ENCODE peak calls at places on chromosomes 1 and 21, in ten cellular contexts. One of them, this sample, is unnamed. For H3K4me1, the result is how much of the 10 kb centered on the place peaks cover.

GRCh38 chr21:34035619-34036354 is 37.6 kb upstream of the MRPS6 start:
- DNase-seq in spleen: no peak
- DNase-seq in H1: no peak
- DNase-seq in A549: no peak
- DNase-seq in body of pancreas: no peak
- DNase-seq in Peyer's patch: no peak
- DNase-seq in stomach: no peak
- DNase-seq in gastrocnemius medialis: no peak
- DNase-seq in K562: no peak
- DNase-seq in ovary: no peak
- DNase-seq in this sample: no peak

GRCh38 chr1:239882967-239883366 is 208.7 kb upstream of the FMN2 start:
- DNase-seq in spleen: no peak
- DNase-seq in H1: no peak
- DNase-seq in A549: no peak
- DNase-seq in body of pancreas: no peak
- DNase-seq in Peyer's patch: no peak
- DNase-seq in stomach: no peak
- DNase-seq in gastrocnemius medialis: no peak
- DNase-seq in K562: no peak
- DNase-seq in ovary: no peak
- DNase-seq in this sample: no peak

GRCh38 chr1:145962157-145963102 is 1.9 kb downstream of the ANKRD34A start:
- DNase-seq in spleen: peak
- DNase-seq in H1: no peak
- DNase-seq in A549: no peak
- DNase-seq in body of pancreas: peak
- DNase-seq in Peyer's patch: peak
- DNase-seq in stomach: no peak
- DNase-seq in gastrocnemius medialis: peak
- DNase-seq in K562: peak
- DNase-seq in ovary: peak
- DNase-seq in this sample: peak

GRCh38 chr1:78491311-78492071 is 717 bp downstream of the PTGFR start:
- DNase-seq in spleen: no peak
- DNase-seq in H1: no peak
- DNase-seq in A549: no peak
- DNase-seq in body of pancreas: peak
- DNase-seq in Peyer's patch: no peak
- DNase-seq in stomach: no peak
- DNase-seq in gastrocnemius medialis: peak
- DNase-seq in K562: no peak
- DNase-seq in ovary: peak
- DNase-seq in this sample: peak

GRCh38 chr1:222583079-222583478 is 6.7 kb downstream of the TAF1A start:
- DNase-seq in spleen: no peak
- DNase-seq in H1: no peak
- DNase-seq in A549: no peak
- DNase-seq in body of pancreas: no peak
- DNase-seq in Peyer's patch: peak
- DNase-seq in stomach: no peak
- DNase-seq in gastrocnemius medialis: no peak
- DNase-seq in K562: no peak
- DNase-seq in ovary: no peak
- DNase-seq in this sample: no peak

GRCh38 chr1:216765346-216766300 is 42.4 kb upstream of the ESRRG start:
- DNase-seq in spleen: no peak
- DNase-seq in H1: no peak
- DNase-seq in A549: no peak
- DNase-seq in body of pancreas: no peak
- DNase-seq in Peyer's patch: no peak
- DNase-seq in stomach: no peak
- DNase-seq in gastrocnemius medialis: peak
- DNase-seq in K562: no peak
- DNase-seq in ovary: no peak
- DNase-seq in this sample: no peak

GRCh38 chr21:38756746-38757145 is 49.0 kb upstream of the ETS2 start:
- DNase-seq in spleen: no peak
- DNase-seq in H1: no peak
- DNase-seq in A549: peak
- DNase-seq in body of pancreas: no peak
- DNase-seq in Peyer's patch: no peak
- DNase-seq in stomach: no peak
- DNase-seq in gastrocnemius medialis: no peak
- DNase-seq in K562: no peak
- DNase-seq in ovary: no peak
- DNase-seq in this sample: no peak

GRCh38 chr1:243950166-243950565 is 100.1 kb upstream of the AKT3 start:
- DNase-seq in spleen: no peak
- DNase-seq in H1: no peak
- DNase-seq in A549: peak
- DNase-seq in body of pancreas: no peak
- DNase-seq in Peyer's patch: no peak
- DNase-seq in stomach: no peak
- DNase-seq in gastrocnemius medialis: peak
- DNase-seq in K562: no peak
- DNase-seq in ovary: no peak
- DNase-seq in this sample: no peak

GRCh38 chr1:65245290-65245689 is 64.1 kb upstream of the DNAJC6 start:
- DNase-seq in spleen: no peak
- DNase-seq in H1: no peak
- DNase-seq in A549: no peak
- DNase-seq in body of pancreas: no peak
- DNase-seq in Peyer's patch: no peak
- DNase-seq in stomach: no peak
- DNase-seq in gastrocnemius medialis: no peak
- DNase-seq in K562: no peak
- DNase-seq in ovary: no peak
- DNase-seq in this sample: no peak

GRCh38 chr1:65250826-65251225 is 58.5 kb upstream of the DNAJC6 start:
- DNase-seq in spleen: no peak
- DNase-seq in H1: no peak
- DNase-seq in A549: no peak
- DNase-seq in body of pancreas: no peak
- DNase-seq in Peyer's patch: no peak
- DNase-seq in stomach: no peak
- DNase-seq in gastrocnemius medialis: no peak
- DNase-seq in K562: no peak
- DNase-seq in ovary: no peak
- DNase-seq in this sample: no peak

GRCh38 chr1:65243492-65243891 is 65.9 kb upstream of the DNAJC6 start:
- DNase-seq in spleen: no peak
- DNase-seq in H1: no peak
- DNase-seq in A549: no peak
- DNase-seq in body of pancreas: no peak
- DNase-seq in Peyer's patch: no peak
- DNase-seq in stomach: no peak
- DNase-seq in gastrocnemius medialis: no peak
- DNase-seq in K562: no peak
- DNase-seq in ovary: no peak
- DNase-seq in this sample: no peak

DNA sequence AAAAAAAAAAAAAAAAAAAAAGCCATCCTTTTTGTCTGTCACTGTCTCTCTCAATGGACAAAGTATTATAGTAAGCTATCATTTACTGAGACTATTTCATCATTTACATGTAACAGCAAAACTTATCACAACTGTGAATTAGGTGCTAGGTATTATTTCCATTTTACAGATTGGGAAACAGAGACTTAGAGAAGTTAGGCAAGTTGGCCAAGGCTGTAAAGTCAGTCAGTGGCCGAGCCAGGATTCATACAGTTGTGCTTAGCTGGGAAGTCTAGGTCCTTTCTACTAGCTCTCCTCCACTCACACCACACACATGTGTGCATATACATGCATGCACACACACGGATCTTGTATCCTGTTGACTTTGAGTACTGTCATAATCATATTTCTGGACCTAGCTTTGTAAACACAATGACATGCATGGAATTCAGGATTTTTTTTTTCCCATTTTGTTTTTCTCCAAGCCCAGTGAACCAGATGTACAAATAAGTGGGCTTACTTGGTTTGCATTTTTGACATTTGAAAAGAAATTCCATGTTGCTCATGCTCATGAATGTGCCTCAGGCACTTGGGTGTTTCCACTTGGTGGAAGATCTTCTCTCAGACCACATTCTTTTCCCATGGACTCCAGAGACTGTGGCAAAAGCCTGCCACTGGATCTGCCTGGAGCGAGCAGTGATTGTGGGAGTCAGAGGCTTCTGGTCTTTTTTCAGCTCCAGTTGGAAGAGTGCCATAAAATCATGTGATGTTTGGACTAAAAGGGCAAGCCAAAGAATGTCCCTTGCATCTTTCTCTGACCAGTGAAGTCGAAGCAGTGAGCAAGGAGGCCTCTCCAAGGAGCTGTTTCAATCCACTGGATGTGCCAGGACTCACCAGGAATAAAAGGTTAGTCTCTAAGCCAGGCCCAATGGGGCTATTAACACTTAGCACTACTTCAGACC is 61.7 kb upstream of the DNAJC6 start:
- DNase-seq in spleen: no peak
- DNase-seq in H1: no peak
- DNase-seq in A549: peak
- DNase-seq in body of pancreas: no peak
- DNase-seq in Peyer's patch: no peak
- DNase-seq in stomach: no peak
- DNase-seq in gastrocnemius medialis: no peak
- DNase-seq in K562: no peak
- DNase-seq in ovary: no peak
- DNase-seq in this sample: no peak
- H3K4me1 ChIP-seq in spleen: under half
- H3K4me1 ChIP-seq in H1: under half
- H3K4me1 ChIP-seq in A549: under half
- H3K4me1 ChIP-seq in body of pancreas: under half
- H3K4me1 ChIP-seq in Peyer's patch: under half
- H3K4me1 ChIP-seq in stomach: under half
- H3K4me1 ChIP-seq in gastrocnemius medialis: under half
- H3K4me1 ChIP-seq in K562: under half
- H3K4me1 ChIP-seq in ovary: under half
- H3K4me1 ChIP-seq in this sample: under half

GRCh38 chr1:234927312-234927967 is 201.2 kb downstream of the TOMM20 start:
- DNase-seq in spleen: no peak
- DNase-seq in H1: no peak
- DNase-seq in A549: no peak
- DNase-seq in body of pancreas: peak
- DNase-seq in Peyer's patch: no peak
- DNase-seq in stomach: no peak
- DNase-seq in gastrocnemius medialis: no peak
- DNase-seq in K562: no peak
- DNase-seq in ovary: no peak
- DNase-seq in this sample: no peak

GRCh38 chr1:234926574-234927311 is 201.9 kb downstream of the TOMM20 start:
- DNase-seq in spleen: peak
- DNase-seq in H1: no peak
- DNase-seq in A549: no peak
- DNase-seq in body of pancreas: no peak
- DNase-seq in Peyer's patch: peak
- DNase-seq in stomach: no peak
- DNase-seq in gastrocnemius medialis: no peak
- DNase-seq in K562: no peak
- DNase-seq in ovary: no peak
- DNase-seq in this sample: no peak

GRCh38 chr1:234925440-234926251 is 203.0 kb downstream of the TOMM20 start:
- DNase-seq in spleen: no peak
- DNase-seq in H1: peak
- DNase-seq in A549: peak
- DNase-seq in body of pancreas: peak
- DNase-seq in Peyer's patch: no peak
- DNase-seq in stomach: no peak
- DNase-seq in gastrocnemius medialis: no peak
- DNase-seq in K562: no peak
- DNase-seq in ovary: no peak
- DNase-seq in this sample: no peak

GRCh38 chr1:234924450-234925355 is 203.9 kb downstream of the TOMM20 start:
- DNase-seq in spleen: no peak
- DNase-seq in H1: no peak
- DNase-seq in A549: no peak
- DNase-seq in body of pancreas: peak
- DNase-seq in Peyer's patch: no peak
- DNase-seq in stomach: no peak
- DNase-seq in gastrocnemius medialis: no peak
- DNase-seq in K562: no peak
- DNase-seq in ovary: no peak
- DNase-seq in this sample: peak

DNA sequence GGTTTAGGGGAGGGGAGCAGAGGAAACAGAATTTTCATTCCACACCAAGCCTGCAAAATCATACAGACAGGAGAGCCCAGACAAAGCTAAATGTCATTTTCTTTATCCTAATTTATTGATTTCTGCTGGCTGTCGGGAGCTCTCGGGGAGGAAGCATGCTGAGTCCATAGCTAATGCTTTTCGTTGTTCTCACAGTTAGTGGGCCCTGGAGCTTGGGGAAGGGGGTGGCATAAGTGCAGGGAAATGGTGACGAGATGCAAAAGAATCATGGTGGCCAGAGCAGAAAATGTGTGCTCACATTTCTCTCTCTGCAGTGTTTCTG is 202.4 kb downstream of the TOMM20 start:
- DNase-seq in spleen: no peak
- DNase-seq in H1: no peak
- DNase-seq in A549: no peak
- DNase-seq in body of pancreas: no peak
- DNase-seq in Peyer's patch: no peak
- DNase-seq in stomach: no peak
- DNase-seq in gastrocnemius medialis: no peak
- DNase-seq in K562: no peak
- DNase-seq in ovary: no peak
- DNase-seq in this sample: no peak
- H3K4me3 ChIP-seq in spleen: no peak
- H3K4me3 ChIP-seq in H1: no peak
- H3K4me3 ChIP-seq in A549: no peak
- H3K4me3 ChIP-seq in body of pancreas: no peak
- H3K4me3 ChIP-seq in Peyer's patch: peak
- H3K4me3 ChIP-seq in stomach: no peak
- H3K4me3 ChIP-seq in gastrocnemius medialis: no peak
- H3K4me3 ChIP-seq in K562: no peak
- H3K4me3 ChIP-seq in ovary: no peak
- H3K4me3 ChIP-seq in this sample: no peak

GRCh38 chr1:234997201-234998173 is 131.2 kb downstream of the TOMM20 start:
- DNase-seq in spleen: no peak
- DNase-seq in H1: no peak
- DNase-seq in A549: peak
- DNase-seq in body of pancreas: peak
- DNase-seq in Peyer's patch: peak
- DNase-seq in stomach: peak
- DNase-seq in gastrocnemius medialis: peak
- DNase-seq in K562: no peak
- DNase-seq in ovary: peak
- DNase-seq in this sample: peak
- TF ChIP-seq POLR2A in spleen: no peak
- TF ChIP-seq POLR2A in H1: no peak
- TF ChIP-seq POLR2A in A549: no peak
- TF ChIP-seq POLR2A in body of pancreas: no peak
- TF ChIP-seq POLR2A in Peyer's patch: peak
- TF ChIP-seq POLR2A in stomach: no peak
- TF ChIP-seq POLR2A in gastrocnemius medialis: peak
- TF ChIP-seq POLR2A in K562: no peak
- TF ChIP-seq POLR2A in ovary: peak
- TF ChIP-seq POLR2A in this sample: peak

GRCh38 chr1:12460121-12460520 is 157.9 kb downstream of the DHRS3 start:
- DNase-seq in spleen: no peak
- DNase-seq in H1: no peak
- DNase-seq in A549: no peak
- DNase-seq in body of pancreas: peak
- DNase-seq in Peyer's patch: no peak
- DNase-seq in stomach: peak
- DNase-seq in gastrocnemius medialis: no peak
- DNase-seq in K562: no peak
- DNase-seq in ovary: no peak
- DNase-seq in this sample: no peak

GRCh38 chr1:12458571-12458970 is 159.4 kb downstream of the DHRS3 start:
- DNase-seq in spleen: no peak
- DNase-seq in H1: no peak
- DNase-seq in A549: no peak
- DNase-seq in body of pancreas: no peak
- DNase-seq in Peyer's patch: no peak
- DNase-seq in stomach: no peak
- DNase-seq in gastrocnemius medialis: no peak
- DNase-seq in K562: no peak
- DNase-seq in ovary: no peak
- DNase-seq in this sample: no peak

GRCh38 chr1:12454406-12455391 is 163.3 kb downstream of the DHRS3 start:
- DNase-seq in spleen: no peak
- DNase-seq in H1: no peak
- DNase-seq in A549: peak
- DNase-seq in body of pancreas: no peak
- DNase-seq in Peyer's patch: no peak
- DNase-seq in stomach: no peak
- DNase-seq in gastrocnemius medialis: peak
- DNase-seq in K562: peak
- DNase-seq in ovary: no peak
- DNase-seq in this sample: peak

GRCh38 chr1:12456979-12457378 is 161.0 kb downstream of the DHRS3 start:
- DNase-seq in spleen: no peak
- DNase-seq in H1: no peak
- DNase-seq in A549: no peak
- DNase-seq in body of pancreas: no peak
- DNase-seq in Peyer's patch: no peak
- DNase-seq in stomach: no peak
- DNase-seq in gastrocnemius medialis: no peak
- DNase-seq in K562: no peak
- DNase-seq in ovary: no peak
- DNase-seq in this sample: no peak

DNA sequence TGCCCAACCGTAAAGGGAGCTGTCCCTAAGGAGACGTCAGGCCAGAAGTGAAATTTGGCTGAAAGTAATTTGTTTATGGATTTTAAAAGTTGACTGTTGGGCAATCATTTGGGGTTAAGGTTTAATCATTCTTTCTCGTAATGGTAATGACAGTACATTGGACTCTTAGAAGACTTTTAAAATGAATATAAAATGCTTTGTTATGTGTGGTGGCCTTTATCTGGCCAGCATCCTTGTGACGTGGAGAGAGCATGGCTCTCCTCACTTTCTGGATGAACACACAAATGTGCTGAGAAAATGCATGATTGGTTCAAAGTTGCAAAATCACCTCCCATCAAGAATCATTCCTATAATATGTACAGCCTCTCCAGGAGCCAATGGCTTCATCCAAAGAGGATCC is 160.2 kb downstream of the DHRS3 start:
- DNase-seq in spleen: no peak
- DNase-seq in H1: no peak
- DNase-seq in A549: no peak
- DNase-seq in body of pancreas: no peak
- DNase-seq in Peyer's patch: no peak
- DNase-seq in stomach: no peak
- DNase-seq in gastrocnemius medialis: peak
- DNase-seq in K562: no peak
- DNase-seq in ovary: no peak
- DNase-seq in this sample: peak
- H3K4me1 ChIP-seq in spleen: under half
- H3K4me1 ChIP-seq in H1: under half
- H3K4me1 ChIP-seq in A549: half or more
- H3K4me1 ChIP-seq in body of pancreas: half or more
- H3K4me1 ChIP-seq in Peyer's patch: under half
- H3K4me1 ChIP-seq in stomach: under half
- H3K4me1 ChIP-seq in gastrocnemius medialis: half or more
- H3K4me1 ChIP-seq in K562: under half
- H3K4me1 ChIP-seq in ovary: under half
- H3K4me1 ChIP-seq in this sample: under half

This sample was measured in uterus.